ENCODE peak calls at places on chromosome 1, in eight cellular contexts. V is adrenal gland, T is HCT116, P is NB4, C is prostate gland, J is A549, E is heart left ventricle, W is body of pancreas. X is an unnamed sample.

GRCh38 chr1:172117800-172118199 is 276.5 kb downstream of the DNM3 start:
- DNase-seq in V (no peak), P (no peak), C (no peak), J (no peak), E (no peak), W (no peak), T (no peak), X (no peak)

GRCh38 chr1:79044974-79045650 is 38.6 kb upstream of the ADGRL4 start:
- DNase-seq in C (no peak), P (peak), W (no peak), T (peak), E (no peak), V (no peak), J (no peak), X (no peak)

GRCh38 chr1:160633330-160633903 is 13.4 kb downstream of the SLAMF1 start:
- DNase-seq in W (no peak), V (no peak), E (no peak), T (no peak), P (no peak), J (no peak), C (no peak), X (no peak)

GRCh38 chr1:8395433-8395866 is 77.5 kb downstream of the SLC45A1 start:
- DNase-seq in P (peak), T (no peak), E (no peak), W (no peak), J (no peak), C (no peak), V (no peak), X (no peak)

GRCh38 chr1:93554883-93555872 is 107.3 kb downstream of the FNBP1L start:
- DNase-seq in T (no peak), C (no peak), P (peak), J (no peak), W (no peak), E (no peak), V (no peak), X (no peak)

GRCh38 chr1:155044812-155045690 is 6.1 kb upstream of the ADAM15 start:
- DNase-seq in T (no peak), J (peak), E (peak), P (peak), V (peak), C (peak), W (peak), X (peak)

GRCh38 chr1:199311478-199312242 is 672.8 kb downstream of the PTPRC start:
- DNase-seq in V (no peak), J (no peak), C (no peak), E (no peak), T (no peak), P (no peak), W (no peak), X (no peak)

GRCh38 chr1:197342044-197342565 is 74.1 kb downstream of the CRB1 start:
- DNase-seq in E (no peak), T (no peak), J (no peak), P (no peak), V (no peak), C (no peak), W (no peak), X (no peak)

GRCh38 chr1:91684599-91685196 is 184.0 kb downstream of the CDC7 start:
- DNase-seq in V (no peak), E (no peak), J (no peak), P (no peak), T (no peak), C (no peak), W (no peak), X (no peak)

GRCh38 chr1:58739851-58740466 is 40.1 kb upstream of the MYSM1 start:
- DNase-seq in P (peak), C (peak), E (no peak), W (peak), V (no peak), T (peak), J (peak), X (no peak)

DNA sequence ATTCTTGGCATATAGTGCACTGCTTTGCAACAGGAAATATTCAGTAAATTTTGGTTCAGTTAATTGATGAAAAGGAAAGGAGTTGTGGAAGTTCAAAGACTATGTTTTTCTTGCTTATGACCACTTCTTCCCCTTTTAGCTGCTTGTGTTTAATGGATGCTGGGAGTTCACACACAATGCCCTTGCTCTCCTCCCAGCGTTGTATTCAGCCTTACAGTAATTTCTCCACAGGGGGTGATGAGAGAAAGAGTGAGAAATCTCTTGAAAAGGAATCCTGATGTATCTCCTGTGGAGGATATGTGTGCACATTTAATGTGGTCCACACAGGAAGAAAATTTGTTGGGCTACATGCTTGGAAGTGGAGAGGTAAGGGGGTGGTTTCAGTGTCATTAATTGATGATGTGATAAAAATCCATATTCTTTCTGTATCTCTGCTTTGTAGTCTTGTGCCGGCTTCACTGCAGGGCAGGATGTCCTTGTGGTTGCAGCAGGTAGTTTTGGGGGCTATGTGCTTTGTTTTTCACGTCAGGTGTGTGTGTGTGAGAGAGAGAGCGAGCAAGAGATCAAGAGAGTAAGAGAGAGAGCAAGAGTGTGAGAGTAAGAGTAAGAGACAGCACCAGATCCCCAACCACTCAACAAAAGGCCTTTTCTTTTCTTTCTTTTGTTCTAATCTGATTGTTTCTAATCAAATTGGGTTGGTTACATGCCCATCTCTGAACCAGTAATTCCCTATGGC is 204.4 kb downstream of the RWDD3 start:
- DNase-seq in E (no peak), V (no peak), P (no peak), W (no peak), C (no peak), T (no peak), J (no peak), X (no peak)
- TF ChIP-seq POLR2A in E (no peak), V (no peak), P (no peak), W (no peak), C (no peak), T (no peak), J (no peak), X (no peak)

GRCh38 chr1:22749919-22750670 is 39.5 kb downstream of the EPHB2 start:
- DNase-seq in C (peak), V (peak), T (peak), W (peak), E (no peak), J (peak), P (peak), X (peak)
- TF ChIP-seq POLR2A in C (no peak), V (no peak), T (no peak), W (no peak), E (no peak), J (no peak), P (no peak), X (no peak)

GRCh38 chr1:203626910-203627246 is 246 bp downstream of the ATP2B4 start:
- DNase-seq in C (no peak), E (no peak), T (no peak), W (no peak), P (no peak), V (no peak), J (no peak), X (no peak)
- TF ChIP-seq POLR2A in C (no peak), E (no peak), T (no peak), W (peak), P (no peak), V (no peak), J (no peak), X (peak)

GRCh38 chr1:39738622-39739366 is at the start of gene PPIE:
- DNase-seq in W (peak), J (peak), C (peak), E (peak), P (peak), V (peak), T (peak), X (peak)
- TF ChIP-seq POLR2A in W (peak), J (peak), C (peak), E (no peak), P (peak), V (no peak), T (peak), X (peak)

GRCh38 chr1:85575363-85575995 is 5.1 kb upstream of the CCN1 start:
- DNase-seq in C (no peak), E (no peak), T (no peak), J (no peak), P (no peak), W (no peak), V (no peak), X (no peak)

GRCh38 chr1:85577421-85578320 is 2.9 kb upstream of the CCN1 start:
- DNase-seq in E (peak), P (peak), J (peak), C (no peak), V (peak), W (no peak), T (no peak), X (peak)

GRCh38 chr1:85576256-85576641 is 4.3 kb upstream of the CCN1 start:
- DNase-seq in W (no peak), P (no peak), J (no peak), C (no peak), V (no peak), E (no peak), T (no peak), X (no peak)

GRCh38 chr1:85578321-85579295 is 2.0 kb upstream of the CCN1 start:
- DNase-seq in V (no peak), J (peak), W (no peak), E (no peak), T (no peak), C (no peak), P (no peak), X (no peak)

GRCh38 chr1:85576642-85577420 is 3.7 kb upstream of the CCN1 start:
- DNase-seq in W (peak), C (peak), E (peak), T (peak), J (peak), P (peak), V (peak), X (peak)
- TF ChIP-seq POLR2A in W (peak), C (no peak), E (no peak), T (no peak), J (peak), P (no peak), V (peak), X (peak)

X was measured in transverse colon.